ENCODE peak calls at places on chromosomes 12 and 14, in ten cellular contexts. K is SW480; R is WTC11; V is activated T-helper 1 cell treated with anti-CD3 and anti-CD28 coated beads, Interleukin-2, amount 50 U/mL, for 16 hours; W is AG10803; G is HEK293T; X is smooth muscle cell of the brain vasculature; L is AG08395; H is dorsolateral prefrontal cortex; D is germinal center. Y is an unnamed sample.

GRCh38 chr12:77232045-77232444 is 166.7 kb upstream of the E2F7 start:
- DNase-seq in K (no peak), R (no peak), V (no peak), W (peak), G (no peak), X (peak), L (peak), H (no peak), D (no peak), Y (peak)

GRCh38 chr14:21866479-21866878 is 192.9 kb upstream of the OR4E1 start:
- DNase-seq in K (no peak), R (no peak), V (no peak), W (no peak), G (no peak), X (no peak), L (no peak), H (no peak), D (no peak), Y (no peak)

GRCh38 chr12:3973269-3973884 is 100.2 kb upstream of the PARP11 start:
- DNase-seq in K (no peak), R (no peak), V (no peak), W (no peak), G (no peak), X (no peak), L (no peak), H (no peak), D (no peak), Y (no peak)

GRCh38 chr14:72738181-72738611 is 155.7 kb downstream of the DPF3 start:
- DNase-seq in K (no peak), R (no peak), V (no peak), W (no peak), G (no peak), X (no peak), L (no peak), H (no peak), D (no peak), Y (peak)

GRCh38 chr12:113207621-113208040 is 13.6 kb upstream of the TPCN1 start:
- DNase-seq in K (no peak), R (no peak), V (no peak), W (no peak), G (no peak), X (no peak), L (no peak), H (no peak), D (no peak), Y (no peak)

GRCh38 chr12:38053113-38053512 is 263.5 kb upstream of the ALG10B start:
- DNase-seq in K (no peak), R (no peak), V (no peak), W (no peak), G (no peak), X (no peak), L (no peak), H (no peak), D (no peak), Y (no peak)

GRCh38 chr14:37598085-37598972 is 2.9 kb downstream of the TTC6 start:
- DNase-seq in K (no peak), R (peak), V (no peak), W (no peak), G (no peak), X (no peak), L (no peak), H (no peak), D (peak), Y (no peak)

GRCh38 chr12:51326762-51327439 is 2.9 kb upstream of the BIN2 start:
- DNase-seq in K (no peak), R (no peak), V (no peak), W (peak), G (no peak), X (no peak), L (peak), H (no peak), D (peak), Y (peak)

GRCh38 chr12:86241600-86241999 is 14.6 kb downstream of the MGAT4C start:
- DNase-seq in K (no peak), R (no peak), V (no peak), W (no peak), G (no peak), X (no peak), L (no peak), H (no peak), D (no peak), Y (no peak)

GRCh38 chr12:41188058-41188840 is at the start of gene PDZRN4:
- DNase-seq in K (no peak), R (peak), V (no peak), W (no peak), G (no peak), X (no peak), L (no peak), H (peak), D (no peak), Y (no peak)

GRCh38 chr12:60920841-60921495 is 1325.1 kb downstream of the SLC16A7 start:
- DNase-seq in K (no peak), R (no peak), V (no peak), W (no peak), G (no peak), X (no peak), L (no peak), H (no peak), D (no peak), Y (peak)

GRCh38 chr12:74689071-74689655 is 151.5 kb downstream of the ATXN7L3B start:
- DNase-seq in K (peak), R (no peak), V (no peak), W (peak), G (peak), X (peak), L (peak), H (no peak), D (no peak), Y (peak)

GRCh38 chr14:67762051-67762450 is 54.3 kb downstream of the ZFYVE26 start:
- DNase-seq in K (no peak), R (no peak), V (no peak), W (no peak), G (no peak), X (no peak), L (no peak), H (no peak), D (no peak), Y (no peak)

GRCh38 chr14:57485635-57486034 is 8.0 kb downstream of the CCDC198 start:
- DNase-seq in K (no peak), R (no peak), V (no peak), W (no peak), G (no peak), X (no peak), L (no peak), H (no peak), D (peak), Y (no peak)

GRCh38 chr12:14840616-14841015 is 2.7 kb downstream of the ART4 start:
- DNase-seq in K (no peak), R (no peak), V (no peak), W (no peak), G (no peak), X (no peak), L (no peak), H (no peak), D (no peak), Y (no peak)

GRCh38 chr12:125687820-125688219 is 622.6 kb downstream of the AACS start:
- DNase-seq in K (no peak), R (no peak), V (no peak), W (no peak), G (no peak), X (no peak), L (no peak), H (no peak), D (no peak), Y (no peak)

GRCh38 chr14:50303744-50304471 is 8.1 kb downstream of the L2HGDH start:
- DNase-seq in K (no peak), R (no peak), V (no peak), W (peak), G (no peak), X (no peak), L (no peak), H (no peak), D (no peak), Y (no peak)

GRCh38 chr12:51388066-51388799 is 3.0 kb downstream of the GALNT6 start:
- DNase-seq in K (no peak), R (no peak), V (no peak), W (peak), G (no peak), X (no peak), L (peak), H (peak), D (no peak), Y (no peak)

GRCh38 chr12:130711751-130712150 is 4.3 kb downstream of the RIMBP2 start:
- DNase-seq in K (peak), R (no peak), V (no peak), W (no peak), G (no peak), X (no peak), L (no peak), H (no peak), D (no peak), Y (no peak)

GRCh38 chr12:129911437-129912049 is 7.7 kb upstream of the TMEM132D start:
- DNase-seq in K (peak), R (peak), V (no peak), W (peak), G (peak), X (peak), L (peak), H (peak), D (peak), Y (peak)

GRCh38 chr14:24177928-24178327 is 6.0 kb downstream of the REC8 start:
- DNase-seq in K (no peak), R (no peak), V (no peak), W (no peak), G (no peak), X (no peak), L (no peak), H (no peak), D (no peak), Y (no peak)

GRCh38 chr12:95626854-95627253 is 75.6 kb upstream of the USP44 start:
- DNase-seq in K (no peak), R (no peak), V (no peak), W (no peak), G (no peak), X (no peak), L (no peak), H (no peak), D (no peak), Y (no peak)

GRCh38 chr12:53483225-53483978 is 15.9 kb downstream of the MAP3K12 start:
- DNase-seq in K (no peak), R (no peak), V (no peak), W (no peak), G (no peak), X (no peak), L (no peak), H (no peak), D (no peak), Y (no peak)

GRCh38 chr14:58731465-58732330 is 93.9 kb downstream of the DACT1 start:
- DNase-seq in K (peak), R (no peak), V (no peak), W (peak), G (no peak), X (peak), L (peak), H (no peak), D (no peak), Y (peak)

GRCh38 chr12:50222275-50222783 is 55.2 kb upstream of the CERS5 start:
- DNase-seq in K (no peak), R (peak), V (no peak), W (peak), G (peak), X (peak), L (peak), H (no peak), D (peak), Y (peak)

GRCh38 chr12:29041621-29042020 is 107.5 kb upstream of the FAR2 start:
- DNase-seq in K (peak), R (no peak), V (no peak), W (peak), G (peak), X (no peak), L (peak), H (no peak), D (no peak), Y (peak)

GRCh38 chr14:20934148-20934762 is 21.0 kb upstream of the RNASE2 start:
- DNase-seq in K (no peak), R (peak), V (peak), W (peak), G (peak), X (no peak), L (peak), H (no peak), D (peak), Y (peak)

GRCh38 chr12:62808166-62808879 is 126.6 kb downstream of the PPM1H start:
- DNase-seq in K (no peak), R (no peak), V (no peak), W (no peak), G (no peak), X (no peak), L (no peak), H (no peak), D (no peak), Y (no peak)

GRCh38 chr12:123384318-123384993 is 524 bp downstream of the KMT5A start:
- DNase-seq in K (peak), R (peak), V (peak), W (no peak), G (no peak), X (no peak), L (no peak), H (no peak), D (peak), Y (no peak)

GRCh38 chr14:34046799-34047520 is 96.1 kb upstream of the EGLN3 start:
- DNase-seq in K (no peak), R (no peak), V (no peak), W (no peak), G (no peak), X (no peak), L (no peak), H (no peak), D (no peak), Y (no peak)

GRCh38 chr12:111650912-111651311 is 34.8 kb downstream of the BRAP start:
- DNase-seq in K (no peak), R (no peak), V (no peak), W (no peak), G (no peak), X (no peak), L (no peak), H (no peak), D (no peak), Y (no peak)

GRCh38 chr12:4939418-4940023 is 29.8 kb downstream of the KCNA1 start:
- DNase-seq in K (no peak), R (no peak), V (no peak), W (no peak), G (no peak), X (no peak), L (peak), H (no peak), D (no peak), Y (no peak)

GRCh38 chr12:66066071-66066928 is 64.2 kb downstream of the LLPH start:
- DNase-seq in K (peak), R (no peak), V (no peak), W (peak), G (peak), X (peak), L (no peak), H (no peak), D (no peak), Y (peak)

GRCh38 chr12:42473130-42473529 is 116.4 kb downstream of the PRICKLE1 start:
- DNase-seq in K (no peak), R (no peak), V (no peak), W (peak), G (no peak), X (no peak), L (peak), H (no peak), D (no peak), Y (no peak)

GRCh38 chr14:43894534-43894933 is 612.5 kb downstream of the FSCB start:
- DNase-seq in K (no peak), R (no peak), V (no peak), W (no peak), G (peak), X (no peak), L (no peak), H (no peak), D (no peak), Y (no peak)

Y was measured in A172.